ENCODE peak calls at places on chromosomes 5 and 9, in seven cellular contexts. D, S, N, O, R, H and K are unnamed samples.

GRCh38 chr5:41465493-41466171 is 44.8 kb downstream of the PLCXD3 start:
- DNase-seq in D (no peak), S (no peak), N (no peak), O (no peak), R (no peak), H (no peak), K (no peak)

GRCh38 chr5:93164690-93165089 is 416.3 kb downstream of the NR2F1-AS1 start:
- DNase-seq in D (peak; percentile 57), S (no peak), N (no peak), O (peak; percentile 83), R (no peak), H (no peak), K (peak; percentile 77)

GRCh38 chr5:11504794-11505193 is 399.5 kb downstream of the CTNND2 start:
- DNase-seq in D (no peak), S (no peak), N (no peak), O (peak; percentile 75), R (no peak), H (no peak), K (no peak)

GRCh38 chr5:134122530-134122929 is 8.0 kb downstream of the TCF7 start:
- DNase-seq in D (no peak), S (no peak), N (no peak), O (no peak), R (peak; percentile 70), H (no peak), K (no peak)

GRCh38 chr9:114499528-114499927 is 5.7 kb downstream of the WHRN start:
- DNase-seq in D (no peak), S (no peak), N (no peak), O (no peak), R (no peak), H (no peak), K (no peak)

GRCh38 chr9:92341578-92341977 is 15.8 kb downstream of the CENPP start:
- DNase-seq in D (no peak), S (no peak), N (no peak), O (no peak), R (no peak), H (no peak), K (no peak)

GRCh38 chr5:38582662-38583061 is 26.2 kb upstream of the LIFR start:
- DNase-seq in D (no peak), S (no peak), N (no peak), O (no peak), R (no peak), H (no peak), K (no peak)

GRCh38 chr5:54178207-54178606 is 132.2 kb downstream of the ARL15 start:
- DNase-seq in D (no peak), S (no peak), N (peak; percentile 9), O (no peak), R (no peak), H (no peak), K (no peak)

GRCh38 chr9:21357479-21358290 is 7.0 kb upstream of the IFNA6 start:
- DNase-seq in D (no peak), S (no peak), N (peak; percentile 39), O (peak; percentile 2), R (no peak), H (no peak), K (no peak)

GRCh38 chr5:99004960-99005359 is 76.2 kb upstream of the CHD1 start:
- DNase-seq in D (no peak), S (no peak), N (peak; percentile 69), O (no peak), R (no peak), H (no peak), K (no peak)

GRCh38 chr9:137140151-137141012 is 1.4 kb downstream of the GRIN1 start:
- DNase-seq in D (no peak), S (no peak), N (no peak), O (no peak), R (no peak), H (no peak), K (no peak)

GRCh38 chr9:14866200-14866749 is 44.0 kb downstream of the FREM1 start:
- DNase-seq in D (no peak), S (no peak), N (no peak), O (no peak), R (no peak), H (no peak), K (no peak)

GRCh38 chr9:117414220-117414905 is 494 bp downstream of the ASTN2 start:
- DNase-seq in D (no peak), S (peak; percentile 37), N (peak; percentile 34), O (peak; percentile 70), R (no peak), H (peak; percentile 77), K (no peak)

GRCh38 chr5:148297695-148298094 is 14.5 kb upstream of the SPINK7 start:
- DNase-seq in D (no peak), S (no peak), N (no peak), O (no peak), R (no peak), H (no peak), K (no peak)